ENCODE peak calls at places on chromosomes 11 and 22, in seven cellular contexts. I is colonic mucosa, B is mesenchymal stem cell, M is K562, P is MM.1S, U is GM23248, X is mammary epithelial cell. H is an unnamed sample.

GRCh38 chr22:46971141-46971775 is 208.8 kb downstream of the TBC1D22A start:
- DNase-seq in I (no peak), B (peak), M (no peak), P (no peak), U (no peak), X (no peak), H (peak)

GRCh38 chr22:19641254-19641982 is 72.9 kb upstream of the SEPTIN5 start:
- DNase-seq in I (no peak), B (peak), M (peak), P (peak), U (peak), X (peak), H (peak)

GRCh38 chr11:94171693-94172440 is 43.2 kb downstream of the PANX1 start:
- DNase-seq in I (peak), B (peak), M (peak), P (peak), U (peak), X (peak), H (peak)

GRCh38 chr11:65611028-65611757 is 2.8 kb downstream of the MAP3K11 start:
- DNase-seq in I (no peak), B (no peak), M (no peak), P (no peak), U (no peak), X (no peak), H (no peak)

GRCh38 chr22:31945478-31945815 is 1.1 kb downstream of the YWHAH start:
- DNase-seq in I (peak), B (no peak), M (no peak), P (no peak), U (no peak), X (no peak), H (no peak)

GRCh38 chr22:19438286-19438685 is 5.9 kb downstream of the MRPL40 start:
- DNase-seq in I (no peak), B (no peak), M (no peak), P (no peak), U (no peak), X (no peak), H (no peak)

GRCh38 chr22:20582520-20583361 is 75.3 kb downstream of the MED15 start:
- DNase-seq in I (no peak), B (no peak), M (no peak), P (no peak), U (no peak), X (no peak), H (no peak)

GRCh38 chr11:19589567-19590260 is 122.9 kb upstream of the NAV2 start:
- DNase-seq in I (no peak), B (no peak), M (no peak), P (no peak), U (no peak), X (no peak), H (no peak)

GRCh38 chr11:94583213-94583884 is 16.2 kb downstream of the PIWIL4 start:
- DNase-seq in I (no peak), B (no peak), M (no peak), P (no peak), U (no peak), X (no peak), H (no peak)

GRCh38 chr11:103529217-103529684 is 420.0 kb downstream of the DYNC2H1 start:
- DNase-seq in I (no peak), B (peak), M (no peak), P (no peak), U (peak), X (peak), H (no peak)

GRCh38 chr11:100994966-100995365 is 134.6 kb downstream of the PGR start:
- DNase-seq in I (no peak), B (no peak), M (no peak), P (no peak), U (no peak), X (peak), H (no peak)

GRCh38 chr22:29449296-29449863 is 11.0 kb downstream of the RFPL1 start:
- DNase-seq in I (no peak), B (no peak), M (no peak), P (no peak), U (no peak), X (no peak), H (no peak)

GRCh38 chr11:72081856-72082255 is 1.2 kb downstream of the LRRC51 start:
- DNase-seq in I (no peak), B (no peak), M (no peak), P (no peak), U (no peak), X (no peak), H (no peak)

GRCh38 chr11:35011389-35011788 is 95.0 kb downstream of the PDHX start:
- DNase-seq in I (no peak), B (peak), M (no peak), P (no peak), U (peak), X (no peak), H (no peak)

GRCh38 chr22:42820075-42820763 is 36.9 kb downstream of the ARFGAP3 start:
- DNase-seq in I (no peak), B (peak), M (peak), P (peak), U (peak), X (peak), H (no peak)

GRCh38 chr22:34623580-34623979 is 442.4 kb upstream of the ISX start:
- DNase-seq in I (no peak), B (no peak), M (no peak), P (no peak), U (no peak), X (no peak), H (no peak)

GRCh38 chr11:75223954-75224643 is 16.5 kb upstream of the TPBGL start:
- DNase-seq in I (no peak), B (no peak), M (peak), P (no peak), U (no peak), X (no peak), H (peak)

GRCh38 chr22:29706991-29707390 is 12.8 kb upstream of the CABP7 start:
- DNase-seq in I (no peak), B (no peak), M (no peak), P (no peak), U (no peak), X (no peak), H (no peak)

GRCh38 chr11:2343502-2343901 is 33.6 kb upstream of the CD81 start:
- DNase-seq in I (no peak), B (no peak), M (no peak), P (no peak), U (no peak), X (no peak), H (no peak)

GRCh38 chr22:27718186-27719032 is 83.1 kb downstream of the MN1 start:
- DNase-seq in I (peak), B (peak), M (peak), P (no peak), U (peak), X (peak), H (peak)

GRCh38 chr11:57340228-57340627 is 2.1 kb downstream of the P2RX3 start:
- DNase-seq in I (no peak), B (peak), M (peak), P (no peak), U (peak), X (no peak), H (peak)

GRCh38 chr11:26234451-26234850 is 97.5 kb upstream of the ANO3 start:
- DNase-seq in I (no peak), B (no peak), M (no peak), P (no peak), U (peak), X (peak), H (no peak)

GRCh38 chr11:57779275-57779674 is 17.7 kb downstream of the CTNND1 start:
- DNase-seq in I (no peak), B (peak), M (no peak), P (no peak), U (peak), X (peak), H (peak)

GRCh38 chr22:26448334-26448733 is 19.3 kb downstream of the ASPHD2 start:
- DNase-seq in I (no peak), B (no peak), M (no peak), P (no peak), U (no peak), X (no peak), H (no peak)

GRCh38 chr11:67666676-67667489 is 7.5 kb downstream of the ALDH3B2 start:
- DNase-seq in I (no peak), B (no peak), M (no peak), P (no peak), U (no peak), X (no peak), H (no peak)

GRCh38 chr22:50201191-50202129 is 649 bp downstream of the SELENOO start:
- DNase-seq in I (peak), B (no peak), M (peak), P (no peak), U (peak), X (no peak), H (no peak)

GRCh38 chr22:19981961-19982920 is 34.4 kb downstream of the ARVCF start:
- DNase-seq in I (no peak), B (no peak), M (no peak), P (no peak), U (no peak), X (no peak), H (no peak)

GRCh38 chr11:112723676-112724075 is 237.5 kb upstream of the NCAM1 start:
- DNase-seq in I (no peak), B (no peak), M (no peak), P (no peak), U (no peak), X (no peak), H (no peak)

GRCh38 chr22:23200896-23201295 is 20.6 kb downstream of the BCR start:
- DNase-seq in I (no peak), B (no peak), M (no peak), P (no peak), U (no peak), X (no peak), H (no peak)
- H3K27ac ChIP-seq in I (no peak), B (no peak), M (no peak), P (no peak), U (no peak), X (no peak), H (no peak)

DNA sequence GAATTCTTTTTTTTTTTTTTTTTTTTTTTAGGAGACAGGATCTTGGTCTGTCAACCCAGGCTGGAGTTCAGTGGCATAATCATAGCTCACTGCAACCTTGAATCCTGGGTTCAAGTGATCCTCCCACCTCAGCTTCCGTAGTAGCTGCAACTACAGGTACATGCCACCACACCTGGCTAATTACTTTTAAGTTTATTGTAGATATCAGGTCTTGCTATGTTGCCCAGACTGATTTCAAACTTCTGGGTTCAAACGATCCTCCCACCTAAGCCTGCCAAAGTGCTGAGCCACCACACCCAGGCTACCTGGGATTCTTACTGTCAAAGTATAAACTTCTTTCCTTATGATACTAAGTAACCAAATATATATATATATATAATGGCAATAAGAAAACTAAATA is 50.9 kb upstream of the CHRNA10 start:
- DNase-seq in I (no peak), B (no peak), M (no peak), P (no peak), U (no peak), X (no peak), H (no peak)
- H3K9ac ChIP-seq in I (no peak), B (peak), M (no peak), P (no peak), U (peak), X (no peak), H (no peak)

DNA sequence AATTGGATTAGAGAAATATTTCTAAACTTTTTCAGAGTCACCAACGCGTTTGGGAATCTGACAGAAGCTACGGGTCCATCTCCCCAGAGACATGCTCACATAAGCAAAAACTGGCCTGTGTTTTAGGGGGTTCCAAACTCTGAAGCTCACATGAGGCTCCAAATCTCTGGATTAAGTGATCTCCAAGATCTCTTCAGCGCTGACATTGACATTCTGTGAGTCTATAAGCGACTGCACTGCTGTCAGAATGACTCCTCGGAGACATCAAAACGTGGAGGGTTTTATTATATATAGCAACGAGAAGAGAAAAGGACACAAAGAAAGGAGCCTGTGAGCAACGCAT is 642 bp upstream of the SIK2 start:
- DNase-seq in I (no peak), B (no peak), M (no peak), P (no peak), U (no peak), X (no peak), H (no peak)
- H3K27ac ChIP-seq in I (peak), B (no peak), M (peak), P (peak), U (peak), X (peak), H (peak)

DNA sequence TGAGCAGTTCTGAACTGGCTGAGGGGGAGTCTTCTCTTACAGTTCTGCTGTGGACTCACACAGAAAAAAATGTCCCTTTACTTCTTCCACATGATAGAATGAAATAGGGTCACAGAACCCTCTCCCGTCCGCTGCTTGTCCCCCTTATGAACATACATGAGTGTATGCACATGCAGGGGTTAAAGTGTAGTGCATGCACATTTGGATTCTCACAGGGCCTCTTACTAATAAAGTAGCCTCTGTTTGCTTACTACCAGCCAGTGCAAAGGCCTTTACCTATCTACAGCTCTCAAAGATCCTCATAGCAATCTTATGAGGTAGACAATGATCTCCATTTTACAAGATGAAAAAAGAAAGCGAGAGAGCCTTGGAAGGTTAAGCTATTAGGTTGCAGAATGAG is 91.0 kb downstream of the CEP164 start:
- DNase-seq in I (no peak), B (no peak), M (no peak), P (no peak), U (no peak), X (no peak), H (peak)
- H3K9ac ChIP-seq in I (no peak), B (no peak), M (no peak), P (no peak), U (no peak), X (no peak), H (no peak)

GRCh38 chr11:44797051-44797450 is 70.3 kb downstream of the TSPAN18 start:
- DNase-seq in I (no peak), B (no peak), M (no peak), P (no peak), U (no peak), X (no peak), H (no peak)
- H3K27ac ChIP-seq in I (no peak), B (no peak), M (no peak), P (no peak), U (no peak), X (no peak), H (no peak)

DNA sequence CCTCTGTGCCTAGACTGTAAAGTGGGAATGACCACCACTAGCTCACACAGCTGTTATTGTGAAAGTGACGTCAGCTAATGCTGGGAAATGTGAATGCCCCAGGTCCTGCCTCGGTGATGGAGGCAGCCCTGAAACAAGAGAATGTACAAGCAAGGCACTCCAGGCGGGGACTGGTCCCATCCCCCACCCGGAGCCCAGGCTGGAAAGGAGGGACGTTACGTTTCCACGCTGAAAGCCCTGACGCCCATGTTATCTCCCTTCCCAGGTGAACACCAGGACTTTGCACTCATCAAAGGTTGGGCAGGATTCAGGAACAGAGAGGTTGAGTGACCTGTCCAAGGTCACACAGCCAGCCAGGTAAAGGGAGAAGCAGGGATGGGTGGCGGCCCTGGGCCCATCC is 784 bp downstream of the SULT4A1 start:
- DNase-seq in I (no peak), B (no peak), M (no peak), P (no peak), U (peak), X (no peak), H (no peak)
- H3K9ac ChIP-seq in I (no peak), B (no peak), M (no peak), P (no peak), U (no peak), X (no peak), H (peak)

GRCh38 chr22:23523746-23524145 is 56.3 kb downstream of the IGLL1 start:
- DNase-seq in I (no peak), B (no peak), M (no peak), P (no peak), U (no peak), X (no peak), H (peak)

GRCh38 chr22:23520875-23521441 is 59.1 kb downstream of the IGLL1 start:
- DNase-seq in I (peak), B (peak), M (peak), P (no peak), U (peak), X (no peak), H (no peak)

GRCh38 chr22:23521442-23522113 is 58.5 kb downstream of the IGLL1 start:
- DNase-seq in I (peak), B (peak), M (peak), P (peak), U (peak), X (peak), H (peak)

GRCh38 chr22:23524226-23524625 is 55.9 kb downstream of the IGLL1 start:
- DNase-seq in I (no peak), B (no peak), M (no peak), P (no peak), U (no peak), X (no peak), H (no peak)

DNA sequence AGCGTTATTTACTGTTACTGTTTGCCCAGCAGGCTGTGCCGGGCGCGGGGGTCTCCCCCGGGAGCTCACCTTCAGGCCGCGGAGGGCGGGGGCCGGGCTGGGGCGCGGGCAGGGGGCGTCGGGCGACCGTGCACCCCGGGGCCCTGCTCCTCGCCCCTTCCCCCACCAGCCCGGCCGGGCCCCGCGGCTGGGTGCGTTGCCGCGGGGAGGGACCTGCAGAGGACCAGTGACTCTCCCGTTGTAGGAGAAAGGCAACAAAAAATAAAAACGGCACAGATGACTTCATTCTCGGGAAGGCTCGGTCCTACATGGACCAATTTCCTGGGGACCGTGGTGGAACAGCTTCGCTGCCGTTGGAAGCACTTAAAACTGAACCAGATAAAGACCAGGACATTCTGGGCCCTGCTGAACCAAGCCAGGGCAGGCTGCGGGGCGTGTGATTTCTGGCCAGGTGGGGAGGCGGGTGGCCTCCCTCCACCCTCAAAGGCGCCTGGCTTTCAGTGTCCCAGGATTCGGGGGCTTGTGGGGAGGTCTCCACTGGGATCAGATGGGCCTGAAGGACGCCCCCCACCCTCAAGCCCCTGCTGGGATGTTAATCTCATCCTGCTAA is 57.3 kb downstream of the IGLL1 start:
- DNase-seq in I (no peak), B (peak), M (no peak), P (no peak), U (peak), X (no peak), H (no peak)
- H3K27ac ChIP-seq in I (peak), B (no peak), M (peak), P (no peak), U (peak), X (no peak), H (peak)

GRCh38 chr11:11621881-11622706 is at the start of gene GALNT18:
- DNase-seq in I (peak), B (peak), M (peak), P (peak), U (peak), X (peak), H (peak)
- H3K9ac ChIP-seq in I (peak), B (peak), M (no peak), P (peak), U (peak), X (peak), H (peak)

H was measured in endodermal cell.